ENCODE peak calls at places on chromosomes 4 and X, in seven cellular contexts. N, O, Q, A, V, Z and X are unnamed samples.
A peak's percentile ranks its signal among the peaks of the same experiment; 100 is the strongest.

GRCh38 chrX:74251006-74251930 is 52.7 kb upstream of the ZCCHC13 start:
- DNase-seq in N (no peak), O (no peak), Q (no peak), A (peak; percentile 56), V (peak; percentile 28), Z (peak; percentile 38), X (no peak)

GRCh38 chrX:16305187-16305586 is 137.9 kb downstream of the MAGEB17 start:
- DNase-seq in N (no peak), O (no peak), Q (no peak), A (no peak), V (no peak), Z (no peak), X (no peak)

GRCh38 chr4:1752284-1753041 is 31.1 kb downstream of the TACC3 start:
- DNase-seq in N (peak; percentile 59), O (peak; percentile 32), Q (no peak), A (no peak), V (no peak), Z (no peak), X (peak; percentile 83)

GRCh38 chr4:97646997-97647396 is 496.3 kb downstream of the STPG2 start:
- DNase-seq in N (no peak), O (no peak), Q (no peak), A (peak; percentile 58), V (no peak), Z (no peak), X (no peak)

GRCh38 chrX:19673334-19674040 is 158.2 kb upstream of the MAP3K15 start:
- DNase-seq in N (no peak), O (no peak), Q (no peak), A (peak; percentile 95), V (peak; percentile 69), Z (peak; percentile 85), X (no peak)

GRCh38 chr4:169163495-169163894 is 107.3 kb downstream of the SH3RF1 start:
- DNase-seq in N (no peak), O (no peak), Q (no peak), A (no peak), V (no peak), Z (no peak), X (no peak)

GRCh38 chr4:119585771-119586170 is 42.8 kb downstream of the PDE5A start:
- DNase-seq in N (no peak), O (no peak), Q (no peak), A (peak; percentile 98), V (no peak), Z (no peak), X (no peak)

GRCh38 chrX:152884171-152884570 is 13.7 kb upstream of the ZNF185 start:
- DNase-seq in N (peak; percentile 33), O (no peak), Q (no peak), A (no peak), V (no peak), Z (no peak), X (peak; percentile 58)

GRCh38 chrX:154654372-154654771 is 993 bp upstream of the CTAG2 start:
- DNase-seq in N (no peak), O (no peak), Q (no peak), A (no peak), V (no peak), Z (no peak), X (peak; percentile 36)

GRCh38 chr4:75849459-75849858 is 52.8 kb downstream of the PPEF2 start:
- DNase-seq in N (peak; percentile 42), O (no peak), Q (no peak), A (peak; percentile 19), V (no peak), Z (no peak), X (peak; percentile 26)

GRCh38 chr4:97073194-97073593 is 1070.1 kb downstream of the STPG2 start:
- DNase-seq in N (no peak), O (no peak), Q (no peak), A (peak; percentile 4), V (no peak), Z (no peak), X (no peak)

GRCh38 chr4:18342847-18343246 is 321.3 kb upstream of the LCORL start:
- DNase-seq in N (no peak), O (no peak), Q (no peak), A (no peak), V (no peak), Z (no peak), X (no peak)

GRCh38 chrX:109537324-109537665 is 651 bp downstream of the NXT2 start:
- DNase-seq in N (peak; percentile 53), O (peak; percentile 65), Q (no peak), A (peak; percentile 71), V (no peak), Z (peak; percentile 15), X (no peak)

GRCh38 chr4:55561884-55562283 is 15.2 kb upstream of the CLOCK start:
- DNase-seq in N (no peak), O (no peak), Q (peak; percentile 34), A (no peak), V (no peak), Z (no peak), X (no peak)

GRCh38 chr4:169248645-169249044 is 22.1 kb downstream of the SH3RF1 start:
- DNase-seq in N (no peak), O (no peak), Q (no peak), A (no peak), V (no peak), Z (no peak), X (no peak)

GRCh38 chrX:13750204-13750603 is 15.7 kb downstream of the OFD1 start:
- DNase-seq in N (peak; percentile 60), O (peak; percentile 40), Q (no peak), A (peak; percentile 24), V (peak; percentile 46), Z (no peak), X (peak; percentile 49)

GRCh38 chrX:23952984-23953907 is 45.4 kb downstream of the CXorf58 start:
- DNase-seq in N (peak; percentile 43), O (peak; percentile 5), Q (peak; percentile 24), A (no peak), V (no peak), Z (no peak), X (peak; percentile 80)

GRCh38 chrX:50853399-50853798 is 39.4 kb upstream of the SHROOM4 start:
- DNase-seq in N (no peak), O (no peak), Q (no peak), A (no peak), V (no peak), Z (no peak), X (no peak)

DNA sequence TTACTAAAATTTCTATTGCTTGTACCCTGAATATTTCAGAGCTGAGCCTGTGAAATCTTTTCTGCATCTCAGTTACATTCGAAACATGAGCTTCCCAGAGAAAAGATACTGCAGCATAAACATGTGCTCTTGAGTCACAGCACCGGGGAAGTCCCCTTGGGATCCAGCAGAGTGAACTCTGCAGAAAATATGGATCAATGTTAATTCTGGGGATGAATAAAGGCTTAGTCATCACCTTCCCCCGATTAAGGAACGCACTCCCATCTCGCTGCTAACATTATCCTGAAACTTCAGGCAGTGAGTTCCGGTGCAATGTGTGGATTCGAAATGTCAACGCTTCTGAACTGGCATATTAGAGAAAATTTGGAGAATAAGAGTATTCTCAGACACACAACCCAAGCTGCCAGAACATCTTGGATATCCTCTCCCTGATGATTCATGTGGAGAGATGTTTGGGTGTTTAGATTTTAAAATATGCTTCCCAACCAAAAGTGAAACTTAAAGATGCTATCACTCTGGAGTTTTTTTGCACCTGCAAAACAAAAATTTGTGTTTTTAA is 90.8 kb downstream of the IRF2 start:
- DNase-seq in N (no peak), O (no peak), Q (no peak), A (peak; percentile 96), V (peak; percentile 64), Z (peak; percentile 90), X (no peak)
- H3K4me3 ChIP-seq in N (no peak overlapping the region), O (no peak overlapping the region), Q (peak overlapping the region; percentile 42), A (peak overlapping the region; percentile 60), V (peak overlapping the region; percentile 31), Z (peak overlapping the region; percentile 50), X (no peak overlapping the region)

GRCh38 chr4:118335774-118336173 is 17.0 kb downstream of the PRSS12 start:
- DNase-seq in N (no peak), O (no peak), Q (no peak), A (no peak), V (no peak), Z (no peak), X (no peak)
- H3K4me3 ChIP-seq in N (no peak overlapping the region), O (no peak overlapping the region), Q (no peak overlapping the region), A (no peak overlapping the region), V (no peak overlapping the region), Z (no peak overlapping the region), X (no peak overlapping the region)

DNA sequence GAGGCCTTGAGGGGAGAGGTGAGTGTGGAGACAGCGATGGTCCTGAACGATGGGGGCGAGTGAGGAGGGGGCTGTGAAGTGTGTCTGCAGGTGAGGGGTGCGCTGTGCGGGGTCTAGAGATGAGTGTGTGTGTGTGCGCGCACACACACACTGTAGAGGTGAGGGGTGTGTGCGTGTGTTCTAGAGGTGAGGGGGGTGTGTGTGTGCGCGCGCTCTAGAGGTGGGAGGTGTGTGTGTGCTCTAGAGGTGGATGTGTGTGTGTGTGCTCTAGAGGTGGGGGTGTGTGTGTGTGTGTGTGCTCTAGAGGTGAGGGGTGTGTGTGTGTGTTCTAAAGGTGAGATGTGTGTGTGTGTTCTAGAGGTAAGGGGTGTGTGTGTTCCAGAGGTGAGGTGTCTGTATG is 574 bp downstream of the BST1 start:
- DNase-seq in N (no peak), O (no peak), Q (no peak), A (no peak), V (no peak), Z (no peak), X (no peak)
- H3K4me3 ChIP-seq in N (peak overlapping the region; percentile 79), O (no peak overlapping the region), Q (no peak overlapping the region), A (no peak overlapping the region), V (peak overlapping the region; percentile 49), Z (peak overlapping the region; percentile 62), X (no peak overlapping the region)

GRCh38 chr4:5708829-5709680 is 696 bp upstream of the EVC2 start:
- DNase-seq in N (peak; percentile 36), O (peak; percentile 20), Q (no peak), A (no peak), V (no peak), Z (no peak), X (peak; percentile 60)

GRCh38 chr4:5708171-5708828 is at the start of gene EVC2:
- DNase-seq in N (peak; percentile 79), O (peak; percentile 54), Q (peak; percentile 79), A (peak; percentile 67), V (peak; percentile 13), Z (no peak), X (peak; percentile 89)

GRCh38 chr4:5711479-5712184 is 631 bp downstream of the EVC start:
- DNase-seq in N (peak; percentile 75), O (no peak), Q (peak; percentile 66), A (peak; percentile 74), V (peak; percentile 25), Z (no peak), X (no peak)

GRCh38 chr4:5710962-5711478 is at the start of gene EVC:
- DNase-seq in N (peak; percentile 71), O (peak; percentile 76), Q (peak; percentile 78), A (peak; percentile 81), V (peak; percentile 69), Z (peak; percentile 36), X (peak; percentile 92)

DNA sequence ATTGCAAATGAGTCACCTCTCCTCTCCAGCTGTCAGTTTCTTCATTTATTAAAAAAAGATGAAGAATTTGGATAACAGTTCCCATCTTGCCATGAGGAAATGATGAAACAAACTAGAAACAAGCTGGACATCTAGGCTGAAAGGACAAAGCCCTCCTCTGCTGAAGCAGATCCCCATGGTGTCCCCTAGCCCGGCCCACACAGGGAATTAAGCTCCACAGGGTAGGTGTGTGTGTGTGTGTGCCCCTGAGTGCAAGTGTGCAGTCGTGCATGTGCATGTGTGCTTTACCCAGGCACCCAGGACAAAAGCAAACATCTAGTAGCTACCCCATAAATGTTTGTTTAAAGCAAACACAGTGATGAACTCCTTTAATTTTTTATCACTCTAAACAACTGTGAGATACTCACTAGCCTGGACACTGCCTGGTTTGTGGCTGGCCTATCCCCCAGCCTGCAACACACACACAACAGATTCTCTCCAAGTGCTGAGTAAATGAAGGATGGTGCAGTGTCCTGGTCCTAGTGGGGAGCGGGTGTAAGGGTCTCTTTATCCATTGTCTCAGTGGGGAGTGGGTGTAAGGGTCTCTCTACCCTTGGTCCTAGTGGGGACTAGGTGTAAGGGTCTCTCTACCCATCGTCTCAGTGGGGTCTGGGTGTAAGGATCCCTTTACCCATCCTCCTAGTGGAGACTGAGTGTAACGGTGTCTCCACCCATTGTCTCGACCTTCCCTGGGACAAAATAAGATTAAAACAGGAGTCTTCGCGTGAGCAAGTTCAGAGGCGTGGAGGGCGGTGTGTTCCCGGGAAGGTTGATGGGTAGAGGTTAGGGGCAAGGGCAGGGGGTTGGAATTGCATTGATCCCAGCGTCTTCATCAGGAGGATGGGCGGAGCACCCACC is 688 bp upstream of the EVC start:
- DNase-seq in N (peak; percentile 59), O (no peak), Q (no peak), A (peak; percentile 31), V (peak; percentile 44), Z (no peak), X (peak; percentile 76)
- H3K4me3 ChIP-seq in N (peak overlapping the region; percentile 77), O (peak overlapping the region; percentile 40), Q (peak overlapping the region; percentile 66), A (peak overlapping the region; percentile 41), V (peak overlapping the region; percentile 87), Z (peak overlapping the region; percentile 91), X (peak overlapping the region; percentile 55)